ENCODE peak calls at places on chromosomes 3 and 15, in six cellular contexts. A, K, H, V, B and R are unnamed samples.
A peak's percentile ranks its signal among the peaks of the same experiment; 100 is the strongest.

GRCh38 chr15:89767411-89767915 is 8.7 kb upstream of the MESP2 start:
- DNase-seq in A (no peak), K (peak; percentile 57), H (no peak), V (no peak), B (no peak), R (no peak)

GRCh38 chr15:99496302-99496629 is 69.5 kb upstream of the MEF2A start:
- DNase-seq in A (no peak), K (no peak), H (no peak), V (no peak), B (no peak), R (no peak)

GRCh38 chr15:68333775-68334470 is 56.4 kb downstream of the FEM1B start:
- DNase-seq in A (no peak), K (no peak), H (no peak), V (no peak), B (no peak), R (no peak)

GRCh38 chr3:176961916-176962315 is 235.4 kb downstream of the TBL1XR1 start:
- DNase-seq in A (no peak), K (no peak), H (no peak), V (no peak), B (no peak), R (no peak)

GRCh38 chr3:47161983-47162694 is 1.8 kb downstream of the SETD2 start:
- DNase-seq in A (no peak), K (no peak), H (no peak), V (no peak), B (no peak), R (no peak)

GRCh38 chr3:10553586-10554235 is 48.3 kb upstream of the ATP2B2 start:
- DNase-seq in A (no peak), K (no peak), H (no peak), V (peak; percentile 59), B (no peak), R (no peak)

GRCh38 chr3:15439476-15439875 is 12.1 kb downstream of the EAF1 start:
- DNase-seq in A (no peak), K (no peak), H (no peak), V (no peak), B (no peak), R (no peak)

GRCh38 chr3:174953068-174953467 is 93.9 kb downstream of the NAALADL2 start:
- DNase-seq in A (no peak), K (no peak), H (no peak), V (no peak), B (no peak), R (no peak)

GRCh38 chr3:85303156-85303555 is 344.4 kb downstream of the CADM2 start:
- DNase-seq in A (no peak), K (no peak), H (no peak), V (no peak), B (no peak), R (no peak)

GRCh38 chr3:111906667-111907066 is 47.6 kb downstream of the PHLDB2 start:
- DNase-seq in A (no peak), K (no peak), H (no peak), V (no peak), B (no peak), R (no peak)

GRCh38 chr3:98073486-98073885 is 13.5 kb upstream of the OR5AC2 start:
- DNase-seq in A (no peak), K (no peak), H (no peak), V (no peak), B (no peak), R (no peak)

GRCh38 chr15:33846862-33847261 is 121.4 kb upstream of the CHRM5 start:
- DNase-seq in A (no peak), K (no peak), H (no peak), V (no peak), B (no peak), R (no peak)

GRCh38 chr15:100259266-100259665 is 82.5 kb downstream of the ADAMTS17 start:
- DNase-seq in A (peak; percentile 4), K (no peak), H (no peak), V (no peak), B (no peak), R (no peak)

GRCh38 chr3:10912784-10913183 is 79.8 kb upstream of the SLC6A1 start:
- DNase-seq in A (no peak), K (no peak), H (no peak), V (no peak), B (no peak), R (no peak)

GRCh38 chr15:48424076-48424475 is 92.8 kb downstream of the DUT start:
- DNase-seq in A (no peak), K (no peak), H (no peak), V (no peak), B (no peak), R (no peak)

GRCh38 chr15:60844431-60845174 is 365.7 kb upstream of the ICE2 start:
- DNase-seq in A (no peak), K (no peak), H (no peak), V (no peak), B (no peak), R (no peak)

GRCh38 chr15:76994001-76994400 is 925 bp upstream of the PSTPIP1 start:
- DNase-seq in A (no peak), K (no peak), H (no peak), V (no peak), B (no peak), R (peak; percentile 55)

GRCh38 chr3:135215516-135215915 is 420.5 kb downstream of the EPHB1 start:
- DNase-seq in A (no peak), K (no peak), H (no peak), V (no peak), B (no peak), R (no peak)

GRCh38 chr3:7508821-7509220 is 647.9 kb downstream of the GRM7 start:
- DNase-seq in A (no peak), K (no peak), H (no peak), V (no peak), B (no peak), R (peak; percentile 6)

GRCh38 chr15:63600001-63600645 is 2.9 kb downstream of the FBXL22 start:
- DNase-seq in A (no peak), K (no peak), H (no peak), V (no peak), B (no peak), R (peak; percentile 29)

GRCh38 chr3:185397676-185398075 is 34.7 kb downstream of the MAP3K13 start:
- DNase-seq in A (no peak), K (no peak), H (no peak), V (no peak), B (no peak), R (no peak)

GRCh38 chr3:98557324-98558010 is 25.7 kb downstream of the GPR15 start:
- DNase-seq in A (no peak), K (no peak), H (no peak), V (no peak), B (no peak), R (no peak)

GRCh38 chr3:137332296-137332695 is 374.5 kb downstream of the IL20RB start:
- DNase-seq in A (no peak), K (no peak), H (no peak), V (no peak), B (no peak), R (no peak)

GRCh38 chr15:93900476-93901400 is 330.6 kb upstream of the MCTP2 start:
- DNase-seq in A (no peak), K (no peak), H (no peak), V (no peak), B (no peak), R (no peak)

GRCh38 chr3:127217594-127218456 is 24.9 kb downstream of the PRR23E start:
- DNase-seq in A (no peak), K (no peak), H (no peak), V (no peak), B (no peak), R (no peak)

GRCh38 chr15:89820651-89821611 is 6.3 kb upstream of the ANPEP start:
- DNase-seq in A (no peak), K (no peak), H (no peak), V (no peak), B (no peak), R (no peak)

GRCh38 chr3:43345877-43346276 is 59.5 kb downstream of the SNRK start:
- DNase-seq in A (no peak), K (no peak), H (no peak), V (no peak), B (peak; percentile 40), R (no peak)

GRCh38 chr3:161390200-161390599 is 18.9 kb upstream of the SPTSSB start:
- DNase-seq in A (no peak), K (no peak), H (no peak), V (no peak), B (no peak), R (no peak)
- TF ChIP-seq CTCF in A (no peak), K (no peak), H (no peak), V (no peak), B (no peak), R (no peak)

GRCh38 chr15:39145854-39146253 is 435.0 kb upstream of the THBS1 start:
- DNase-seq in A (no peak), K (no peak), H (no peak), V (no peak), B (no peak), R (no peak)

GRCh38 chr15:39145146-39145545 is 435.7 kb upstream of the THBS1 start:
- DNase-seq in A (no peak), K (no peak), H (no peak), V (no peak), B (no peak), R (no peak)

GRCh38 chr15:39142500-39142899 is 438.4 kb upstream of the THBS1 start:
- DNase-seq in A (no peak), K (no peak), H (no peak), V (no peak), B (no peak), R (no peak)

GRCh38 chr15:39144051-39144450 is 436.8 kb upstream of the THBS1 start:
- DNase-seq in A (no peak), K (no peak), H (no peak), V (no peak), B (no peak), R (no peak)

GRCh38 chr15:39144613-39145012 is 436.3 kb upstream of the THBS1 start:
- DNase-seq in A (no peak), K (no peak), H (no peak), V (no peak), B (no peak), R (no peak)
- TF ChIP-seq CTCF in A (no peak), K (no peak), H (no peak), V (no peak), B (no peak), R (no peak)

GRCh38 chr15:90893175-90894090 is 9.1 kb downstream of the FES start:
- DNase-seq in A (no peak), K (no peak), H (no peak), V (no peak), B (no peak), R (no peak)
- TF ChIP-seq CTCF in A (peak; percentile 17), K (no peak), H (no peak), V (peak; percentile 43), B (no peak), R (no peak)

DNA sequence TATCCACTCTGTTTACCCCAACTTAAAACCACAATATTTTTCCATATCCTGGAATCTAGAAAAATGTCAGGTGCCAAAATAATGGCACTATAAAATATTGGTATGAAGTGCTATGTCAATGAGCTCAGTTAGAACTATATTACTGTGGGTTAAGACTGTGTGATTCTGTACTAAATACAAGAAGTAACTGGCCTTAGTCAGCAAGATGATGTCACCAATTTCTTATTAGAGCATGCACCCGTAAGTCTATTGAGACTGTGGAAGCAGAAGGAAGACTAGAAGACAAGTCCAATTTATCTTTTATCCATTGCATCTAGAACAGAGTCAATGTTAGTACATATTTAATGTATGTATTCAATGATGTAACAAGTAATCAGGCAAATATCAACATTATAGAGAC is 25.0 kb downstream of the LRRC58 start:
- DNase-seq in A (no peak), K (no peak), H (no peak), V (no peak), B (no peak), R (no peak)
- TF ChIP-seq CTCF in A (no peak), K (no peak), H (no peak), V (no peak), B (no peak), R (no peak)